ENCODE peak calls at places on chromosome 21, in eight cellular contexts. One of them, this sample, is unnamed.

GRCh38 chr21:43937898-43938309 is 72.9 kb downstream of the AGPAT3 start:
- DNase-seq in NCI-H524: no peak
- DNase-seq in GM19239: peak
- DNase-seq in NCI-H2227 treated with DMSO at 0.1 percent for 48 hours: no peak
- DNase-seq in T-helper 2 cell: no peak
- DNase-seq in iris pigment epithelial cell: no peak
- DNase-seq in D721Med: no peak
- DNase-seq in cardiac septum: no peak
- DNase-seq in this sample: no peak

GRCh38 chr21:17585875-17586450 is 26.7 kb downstream of the BTG3 start:
- DNase-seq in cardiac septum: no peak
- DNase-seq in NCI-H524: no peak
- DNase-seq in D721Med: peak
- DNase-seq in iris pigment epithelial cell: peak
- DNase-seq in T-helper 2 cell: no peak
- DNase-seq in NCI-H2227 treated with DMSO at 0.1 percent for 48 hours: peak
- DNase-seq in GM19239: no peak
- DNase-seq in this sample: no peak

GRCh38 chr21:37338671-37339526 is 27.7 kb upstream of the DYRK1A start:
- DNase-seq in NCI-H2227 treated with DMSO at 0.1 percent for 48 hours: no peak
- DNase-seq in GM19239: no peak
- DNase-seq in iris pigment epithelial cell: peak
- DNase-seq in NCI-H524: peak
- DNase-seq in D721Med: no peak
- DNase-seq in T-helper 2 cell: no peak
- DNase-seq in cardiac septum: no peak
- DNase-seq in this sample: peak

GRCh38 chr21:37654596-37654995 is 261.7 kb downstream of the KCNJ6 start:
- DNase-seq in T-helper 2 cell: no peak
- DNase-seq in NCI-H524: no peak
- DNase-seq in NCI-H2227 treated with DMSO at 0.1 percent for 48 hours: no peak
- DNase-seq in cardiac septum: no peak
- DNase-seq in D721Med: no peak
- DNase-seq in GM19239: no peak
- DNase-seq in iris pigment epithelial cell: no peak
- DNase-seq in this sample: no peak

GRCh38 chr21:46116189-46116845 is 18.4 kb downstream of the COL6A2 start:
- DNase-seq in iris pigment epithelial cell: no peak
- DNase-seq in GM19239: no peak
- DNase-seq in NCI-H2227 treated with DMSO at 0.1 percent for 48 hours: no peak
- DNase-seq in T-helper 2 cell: peak
- DNase-seq in D721Med: peak
- DNase-seq in cardiac septum: peak
- DNase-seq in NCI-H524: no peak
- DNase-seq in this sample: no peak

GRCh38 chr21:21632926-21633325 is 634.7 kb downstream of the NCAM2 start:
- DNase-seq in GM19239: no peak
- DNase-seq in D721Med: no peak
- DNase-seq in T-helper 2 cell: no peak
- DNase-seq in NCI-H524: no peak
- DNase-seq in NCI-H2227 treated with DMSO at 0.1 percent for 48 hours: no peak
- DNase-seq in cardiac septum: no peak
- DNase-seq in iris pigment epithelial cell: no peak
- DNase-seq in this sample: no peak

GRCh38 chr21:42156690-42157605 is 62.0 kb upstream of the ABCG1 start:
- DNase-seq in GM19239: no peak
- DNase-seq in D721Med: peak
- DNase-seq in NCI-H524: peak
- DNase-seq in T-helper 2 cell: no peak
- DNase-seq in iris pigment epithelial cell: peak
- DNase-seq in NCI-H2227 treated with DMSO at 0.1 percent for 48 hours: peak
- DNase-seq in cardiac septum: peak
- DNase-seq in this sample: no peak

GRCh38 chr21:40689816-40690215 is 157.1 kb downstream of the DSCAM start:
- DNase-seq in NCI-H2227 treated with DMSO at 0.1 percent for 48 hours: no peak
- DNase-seq in GM19239: no peak
- DNase-seq in T-helper 2 cell: no peak
- DNase-seq in NCI-H524: no peak
- DNase-seq in iris pigment epithelial cell: no peak
- DNase-seq in cardiac septum: no peak
- DNase-seq in D721Med: no peak
- DNase-seq in this sample: no peak

GRCh38 chr21:46124083-46124925 is 26.4 kb downstream of the COL6A2 start:
- DNase-seq in T-helper 2 cell: no peak
- DNase-seq in iris pigment epithelial cell: no peak
- DNase-seq in NCI-H524: no peak
- DNase-seq in D721Med: peak
- DNase-seq in cardiac septum: peak
- DNase-seq in NCI-H2227 treated with DMSO at 0.1 percent for 48 hours: no peak
- DNase-seq in GM19239: no peak
- DNase-seq in this sample: no peak

GRCh38 chr21:45802425-45802824 is 158.9 kb downstream of the PCBP3 start:
- DNase-seq in GM19239: no peak
- DNase-seq in T-helper 2 cell: no peak
- DNase-seq in iris pigment epithelial cell: no peak
- DNase-seq in D721Med: no peak
- DNase-seq in cardiac septum: no peak
- DNase-seq in NCI-H2227 treated with DMSO at 0.1 percent for 48 hours: no peak
- DNase-seq in NCI-H524: no peak
- DNase-seq in this sample: no peak

GRCh38 chr21:15695241-15695640 is 34.5 kb upstream of the USP25 start:
- DNase-seq in iris pigment epithelial cell: no peak
- DNase-seq in D721Med: no peak
- DNase-seq in T-helper 2 cell: no peak
- DNase-seq in NCI-H2227 treated with DMSO at 0.1 percent for 48 hours: no peak
- DNase-seq in cardiac septum: no peak
- DNase-seq in GM19239: no peak
- DNase-seq in NCI-H524: no peak
- DNase-seq in this sample: no peak

GRCh38 chr21:32475162-32475812 is 62.8 kb downstream of the EVA1C start:
- DNase-seq in D721Med: no peak
- DNase-seq in NCI-H2227 treated with DMSO at 0.1 percent for 48 hours: no peak
- DNase-seq in T-helper 2 cell: no peak
- DNase-seq in iris pigment epithelial cell: peak
- DNase-seq in NCI-H524: no peak
- DNase-seq in cardiac septum: no peak
- DNase-seq in GM19239: no peak
- DNase-seq in this sample: no peak

GRCh38 chr21:28213221-28213620 is 779.5 kb downstream of the LTN1 start:
- DNase-seq in NCI-H524: no peak
- DNase-seq in T-helper 2 cell: no peak
- DNase-seq in NCI-H2227 treated with DMSO at 0.1 percent for 48 hours: no peak
- DNase-seq in D721Med: no peak
- DNase-seq in iris pigment epithelial cell: no peak
- DNase-seq in GM19239: no peak
- DNase-seq in cardiac septum: no peak
- DNase-seq in this sample: no peak

GRCh38 chr21:43911015-43911934 is 46.3 kb downstream of the AGPAT3 start:
- DNase-seq in GM19239: no peak
- DNase-seq in D721Med: no peak
- DNase-seq in NCI-H2227 treated with DMSO at 0.1 percent for 48 hours: no peak
- DNase-seq in cardiac septum: no peak
- DNase-seq in iris pigment epithelial cell: peak
- DNase-seq in T-helper 2 cell: no peak
- DNase-seq in NCI-H524: no peak
- DNase-seq in this sample: no peak

GRCh38 chr21:38478782-38479181 is 19.5 kb downstream of the ERG start:
- DNase-seq in cardiac septum: no peak
- DNase-seq in GM19239: no peak
- DNase-seq in NCI-H2227 treated with DMSO at 0.1 percent for 48 hours: no peak
- DNase-seq in iris pigment epithelial cell: peak
- DNase-seq in D721Med: no peak
- DNase-seq in NCI-H524: no peak
- DNase-seq in T-helper 2 cell: no peak
- DNase-seq in this sample: no peak

GRCh38 chr21:42414928-42415769 is 11.4 kb downstream of the UBASH3A start:
- DNase-seq in cardiac septum: peak
- DNase-seq in iris pigment epithelial cell: peak
- DNase-seq in GM19239: peak
- DNase-seq in T-helper 2 cell: peak
- DNase-seq in NCI-H2227 treated with DMSO at 0.1 percent for 48 hours: no peak
- DNase-seq in NCI-H524: no peak
- DNase-seq in D721Med: no peak
- DNase-seq in this sample: no peak

GRCh38 chr21:26972131-26972707 is 5.3 kb upstream of the ADAMTS5 start:
- DNase-seq in iris pigment epithelial cell: no peak
- DNase-seq in T-helper 2 cell: no peak
- DNase-seq in D721Med: no peak
- DNase-seq in NCI-H2227 treated with DMSO at 0.1 percent for 48 hours: no peak
- DNase-seq in NCI-H524: no peak
- DNase-seq in GM19239: no peak
- DNase-seq in cardiac septum: no peak
- DNase-seq in this sample: no peak

GRCh38 chr21:45300786-45301520 is 13.3 kb upstream of the POFUT2 start:
- DNase-seq in T-helper 2 cell: no peak
- DNase-seq in NCI-H2227 treated with DMSO at 0.1 percent for 48 hours: no peak
- DNase-seq in iris pigment epithelial cell: no peak
- DNase-seq in NCI-H524: no peak
- DNase-seq in GM19239: no peak
- DNase-seq in cardiac septum: no peak
- DNase-seq in D721Med: no peak
- DNase-seq in this sample: no peak

GRCh38 chr21:42860345-42860744 is 19.0 kb downstream of the WDR4 start:
- DNase-seq in NCI-H524: no peak
- DNase-seq in D721Med: no peak
- DNase-seq in NCI-H2227 treated with DMSO at 0.1 percent for 48 hours: no peak
- DNase-seq in cardiac septum: no peak
- DNase-seq in iris pigment epithelial cell: no peak
- DNase-seq in GM19239: no peak
- DNase-seq in T-helper 2 cell: no peak
- DNase-seq in this sample: no peak

GRCh38 chr21:43209575-43210453 is 41.0 kb downstream of the CRYAA start:
- DNase-seq in cardiac septum: peak
- DNase-seq in T-helper 2 cell: no peak
- DNase-seq in GM19239: no peak
- DNase-seq in NCI-H524: no peak
- DNase-seq in NCI-H2227 treated with DMSO at 0.1 percent for 48 hours: no peak
- DNase-seq in iris pigment epithelial cell: peak
- DNase-seq in D721Med: no peak
- DNase-seq in this sample: no peak

GRCh38 chr21:38994014-38994413 is 188.3 kb downstream of the ETS2 start:
- DNase-seq in NCI-H2227 treated with DMSO at 0.1 percent for 48 hours: no peak
- DNase-seq in cardiac septum: no peak
- DNase-seq in D721Med: no peak
- DNase-seq in NCI-H524: no peak
- DNase-seq in T-helper 2 cell: no peak
- DNase-seq in iris pigment epithelial cell: no peak
- DNase-seq in GM19239: no peak
- DNase-seq in this sample: no peak

GRCh38 chr21:27812279-27812678 is 845.4 kb upstream of the ADAMTS5 start:
- DNase-seq in D721Med: no peak
- DNase-seq in NCI-H524: no peak
- DNase-seq in T-helper 2 cell: no peak
- DNase-seq in GM19239: no peak
- DNase-seq in NCI-H2227 treated with DMSO at 0.1 percent for 48 hours: no peak
- DNase-seq in cardiac septum: no peak
- DNase-seq in iris pigment epithelial cell: peak
- DNase-seq in this sample: no peak

GRCh38 chr21:35651166-35651565 is 409.2 kb downstream of the SETD4 start:
- DNase-seq in GM19239: no peak
- DNase-seq in cardiac septum: no peak
- DNase-seq in NCI-H2227 treated with DMSO at 0.1 percent for 48 hours: no peak
- DNase-seq in D721Med: no peak
- DNase-seq in iris pigment epithelial cell: peak
- DNase-seq in NCI-H524: no peak
- DNase-seq in T-helper 2 cell: no peak
- DNase-seq in this sample: no peak

GRCh38 chr21:33662046-33662445 is 19.7 kb downstream of the ITSN1 start:
- DNase-seq in NCI-H2227 treated with DMSO at 0.1 percent for 48 hours: no peak
- DNase-seq in GM19239: no peak
- DNase-seq in T-helper 2 cell: no peak
- DNase-seq in NCI-H524: no peak
- DNase-seq in cardiac septum: no peak
- DNase-seq in iris pigment epithelial cell: no peak
- DNase-seq in D721Med: no peak
- DNase-seq in this sample: no peak

GRCh38 chr21:33458861-33459260 is 20.9 kb downstream of the TMEM50B start:
- DNase-seq in NCI-H2227 treated with DMSO at 0.1 percent for 48 hours: no peak
- DNase-seq in cardiac septum: no peak
- DNase-seq in D721Med: no peak
- DNase-seq in GM19239: no peak
- DNase-seq in iris pigment epithelial cell: no peak
- DNase-seq in T-helper 2 cell: no peak
- DNase-seq in NCI-H524: no peak
- DNase-seq in this sample: no peak

GRCh38 chr21:38376693-38377092 is 119.9 kb downstream of the KCNJ15 start:
- DNase-seq in iris pigment epithelial cell: no peak
- DNase-seq in NCI-H524: no peak
- DNase-seq in T-helper 2 cell: no peak
- DNase-seq in NCI-H2227 treated with DMSO at 0.1 percent for 48 hours: no peak
- DNase-seq in cardiac septum: peak
- DNase-seq in D721Med: no peak
- DNase-seq in GM19239: no peak
- DNase-seq in this sample: no peak

GRCh38 chr21:45236481-45236880 is 51.2 kb downstream of the POFUT2 start:
- DNase-seq in iris pigment epithelial cell: no peak
- DNase-seq in NCI-H524: no peak
- DNase-seq in cardiac septum: no peak
- DNase-seq in NCI-H2227 treated with DMSO at 0.1 percent for 48 hours: no peak
- DNase-seq in T-helper 2 cell: no peak
- DNase-seq in D721Med: no peak
- DNase-seq in GM19239: no peak
- DNase-seq in this sample: no peak

GRCh38 chr21:32308696-32309095 is 10.0 kb downstream of the MRAP start:
- DNase-seq in NCI-H524: no peak
- DNase-seq in iris pigment epithelial cell: no peak
- DNase-seq in D721Med: no peak
- DNase-seq in cardiac septum: no peak
- DNase-seq in T-helper 2 cell: no peak
- DNase-seq in NCI-H2227 treated with DMSO at 0.1 percent for 48 hours: no peak
- DNase-seq in GM19239: no peak
- DNase-seq in this sample: no peak

GRCh38 chr21:16239659-16240265 is 510.0 kb downstream of the USP25 start:
- DNase-seq in GM19239: no peak
- DNase-seq in iris pigment epithelial cell: no peak
- DNase-seq in NCI-H2227 treated with DMSO at 0.1 percent for 48 hours: no peak
- DNase-seq in D721Med: no peak
- DNase-seq in T-helper 2 cell: no peak
- DNase-seq in cardiac septum: no peak
- DNase-seq in NCI-H524: no peak
- DNase-seq in this sample: no peak

GRCh38 chr21:41664881-41665765 is 101.7 kb downstream of the RIPK4 start:
- DNase-seq in NCI-H524: no peak
- DNase-seq in NCI-H2227 treated with DMSO at 0.1 percent for 48 hours: no peak
- DNase-seq in GM19239: no peak
- DNase-seq in D721Med: no peak
- DNase-seq in iris pigment epithelial cell: peak
- DNase-seq in cardiac septum: no peak
- DNase-seq in T-helper 2 cell: no peak
- DNase-seq in this sample: peak

GRCh38 chr21:44428281-44428942 is 26.9 kb upstream of the LRRC3 start:
- DNase-seq in cardiac septum: peak
- DNase-seq in NCI-H2227 treated with DMSO at 0.1 percent for 48 hours: no peak
- DNase-seq in T-helper 2 cell: peak
- DNase-seq in NCI-H524: no peak
- DNase-seq in iris pigment epithelial cell: no peak
- DNase-seq in GM19239: no peak
- DNase-seq in D721Med: no peak
- DNase-seq in this sample: no peak

GRCh38 chr21:36589352-36589971 is 109.5 kb upstream of the SIM2 start:
- DNase-seq in GM19239: peak
- DNase-seq in NCI-H524: peak
- DNase-seq in D721Med: no peak
- DNase-seq in cardiac septum: no peak
- DNase-seq in NCI-H2227 treated with DMSO at 0.1 percent for 48 hours: no peak
- DNase-seq in T-helper 2 cell: no peak
- DNase-seq in iris pigment epithelial cell: peak
- DNase-seq in this sample: no peak